ENCODE peak calls at places on chromosomes 5 and 9, in five cellular contexts. P is aorta, N is M059J, D is foreskin keratinocyte, J is thyroid gland. T is an unnamed sample.

GRCh38 chr5:32066448-32066847 is 107.7 kb downstream of the GOLPH3 start:
- DNase-seq in N (no peak), J (no peak), D (no peak), P (no peak), T (no peak)

GRCh38 chr5:87916320-87916719 is 352.3 kb downstream of the TMEM161B start:
- DNase-seq in P (no peak), J (no peak), D (no peak), N (no peak), T (no peak)

GRCh38 chr9:9412241-9412640 is 1200.6 kb downstream of the PTPRD start:
- DNase-seq in P (no peak), D (no peak), N (no peak), J (no peak), T (no peak)

GRCh38 chr5:155794801-155795200 is 532.2 kb upstream of the SGCD start:
- DNase-seq in D (no peak), J (no peak), N (no peak), P (no peak), T (no peak)

GRCh38 chr5:147918101-147918500 is 11.8 kb upstream of the C5orf46 start:
- DNase-seq in N (peak; percentile 50), P (no peak), D (no peak), J (no peak), T (no peak)

GRCh38 chr9:36858805-36859375 is 175.2 kb downstream of the PAX5 start:
- DNase-seq in P (no peak), J (no peak), N (no peak), D (peak; percentile 84), T (no peak)

GRCh38 chr5:181260720-181261319 is at the start of gene TRIM52:
- DNase-seq in N (peak; percentile 89), P (peak; percentile 95), D (peak; percentile 73), J (peak; percentile 86), T (peak; percentile 88)

GRCh38 chr9:23790341-23791260 is 35.4 kb downstream of the ELAVL2 start:
- DNase-seq in N (peak; percentile 32), J (no peak), D (no peak), P (no peak), T (no peak)

GRCh38 chr5:173919443-173919842 is 31.3 kb downstream of the CPEB4 start:
- DNase-seq in N (peak; percentile 60), J (no peak), P (no peak), D (peak; percentile 31), T (no peak)

GRCh38 chr5:78971998-78972397 is 13.1 kb downstream of the ARSB start:
- DNase-seq in D (no peak), J (no peak), N (no peak), P (no peak), T (no peak)

GRCh38 chr9:132457508-132457907 is 47.5 kb downstream of the CFAP77 start:
- DNase-seq in P (no peak), N (no peak), J (no peak), D (no peak), T (no peak)

GRCh38 chr5:93371893-93372292 is 209.1 kb downstream of the NR2F1-AS1 start:
- DNase-seq in J (no peak), N (no peak), D (no peak), P (no peak), T (no peak)

GRCh38 chr9:134328341-134328840 is 2.1 kb downstream of the RXRA start:
- DNase-seq in J (peak; percentile 61), N (no peak), P (peak; percentile 44), D (no peak), T (no peak)

GRCh38 chr9:114386886-114387677 is 700 bp downstream of the AKNA start:
- DNase-seq in N (no peak), J (peak; percentile 41), P (peak; percentile 78), D (no peak), T (no peak)

GRCh38 chr9:121599186-121599871 is 52.1 kb upstream of the DAB2IP start:
- DNase-seq in D (no peak), N (no peak), J (peak; percentile 97), P (peak; percentile 72), T (no peak)

GRCh38 chr5:103216137-103216536 is 42.4 kb upstream of the MACIR start:
- DNase-seq in J (no peak), N (peak; percentile 80), P (no peak), D (no peak), T (no peak)

GRCh38 chr9:95115104-95115503 is 202.4 kb downstream of the FANCC start:
- DNase-seq in N (no peak), J (no peak), P (no peak), D (no peak), T (no peak)

GRCh38 chr5:118857700-118858099 is 130.6 kb downstream of the DTWD2 start:
- DNase-seq in J (no peak), D (peak; percentile 36), N (peak; percentile 25), P (no peak), T (no peak)

GRCh38 chr5:78300464-78301045 is 6.1 kb upstream of the AP3B1 start:
- DNase-seq in N (peak; percentile 11), J (no peak), D (no peak), P (no peak), T (no peak)

GRCh38 chr5:115543365-115543700 is 1.2 kb downstream of the FEM1C start:
- DNase-seq in J (peak; percentile 11), P (no peak), N (peak; percentile 31), D (no peak), T (no peak)

GRCh38 chr9:19232117-19232829 is 1.8 kb downstream of the DENND4C start:
- DNase-seq in P (no peak), J (no peak), N (peak; percentile 27), D (peak; percentile 11), T (no peak)

GRCh38 chr5:151288180-151288579 is 15.4 kb downstream of the SLC36A3 start:
- DNase-seq in D (peak; percentile 46), P (no peak), N (peak; percentile 24), J (no peak), T (no peak)

GRCh38 chr9:38641985-38642864 is 21.8 kb upstream of the ANKRD18A start:
- DNase-seq in N (peak; percentile 62), D (no peak), J (peak; percentile 31), P (no peak), T (no peak)

GRCh38 chr5:163649522-163649921 is 144.1 kb downstream of the MAT2B start:
- DNase-seq in P (no peak), D (no peak), J (no peak), N (peak; percentile 77), T (no peak)

GRCh38 chr9:89038354-89039091 is 47.3 kb downstream of the S1PR3 start:
- DNase-seq in P (no peak), D (peak; percentile 79), J (peak; percentile 21), N (peak; percentile 80), T (no peak)

GRCh38 chr5:573976-574375 is 38.2 kb upstream of the CEP72 start:
- DNase-seq in J (no peak), P (no peak), N (no peak), D (no peak), T (no peak)

GRCh38 chr9:114856210-114856941 is 50.5 kb upstream of the TNFSF15 start:
- DNase-seq in P (no peak), N (peak; percentile 59), D (peak; percentile 67), J (no peak), T (no peak)

GRCh38 chr5:68405026-68405684 is 189.6 kb downstream of the PIK3R1 start:
- DNase-seq in P (no peak), J (no peak), D (no peak), N (peak; percentile 72), T (no peak)

GRCh38 chr5:122093415-122093814 is 15.4 kb upstream of the LOX start:
- DNase-seq in N (peak; percentile 42), D (no peak), P (no peak), J (no peak), T (no peak)

GRCh38 chr5:146425023-146425422 is 22.1 kb upstream of the TCERG1 start:
- DNase-seq in D (no peak), N (no peak), J (no peak), P (no peak), T (no peak)

GRCh38 chr5:150302301-150303069 is at the start of gene ARSI:
- DNase-seq in D (no peak), N (peak; percentile 73), P (peak; percentile 76), J (peak; percentile 14), T (no peak)

GRCh38 chr9:124122321-124122720 is 110.8 kb downstream of the LHX2 start:
- DNase-seq in J (no peak), D (no peak), N (peak; percentile 35), P (no peak), T (no peak)

GRCh38 chr5:143231426-143231825 is 172.1 kb downstream of the NR3C1 start:
- DNase-seq in P (no peak), N (no peak), J (no peak), D (no peak), T (no peak)

GRCh38 chr9:32776201-32776600 is 7.1 kb upstream of the TMEM215 start:
- DNase-seq in P (no peak), N (no peak), D (no peak), J (no peak), T (no peak)

GRCh38 chr9:5455181-5455580 is 4.8 kb downstream of the CD274 start:
- DNase-seq in P (no peak), J (no peak), N (peak; percentile 87), D (peak; percentile 66), T (no peak)

GRCh38 chr5:150670275-150670960 is 9.4 kb downstream of the MYOZ3 start:
- DNase-seq in J (no peak), D (no peak), P (no peak), N (peak; percentile 45), T (no peak)

GRCh38 chr9:135413461-135413860 is 66.1 kb upstream of the PPP1R26 start:
- DNase-seq in P (no peak), N (no peak), J (no peak), D (no peak), T (no peak)

T was measured in CD14-positive monocyte.